ENCODE peak calls at places on chromosomes 7 and 10, in eight cellular contexts. One of them, this sample, is unnamed.

GRCh38 chr7:101832681-101833375 is 15.4 kb downstream of the CUX1 start:
- DNase-seq in heart right ventricle: no peak
- DNase-seq in skeletal muscle cell: no peak
- DNase-seq in tibial artery: no peak
- DNase-seq in Caco-2: no peak
- DNase-seq in brain microvascular endothelial cell: no peak
- DNase-seq in epithelial cell of esophagus: no peak
- DNase-seq in prostate gland: no peak
- DNase-seq in this sample: no peak

GRCh38 chr10:104259999-104260774 is 5.5 kb downstream of the GSTO1 start:
- DNase-seq in brain microvascular endothelial cell: peak
- DNase-seq in heart right ventricle: no peak
- DNase-seq in prostate gland: no peak
- DNase-seq in Caco-2: no peak
- DNase-seq in epithelial cell of esophagus: peak
- DNase-seq in skeletal muscle cell: no peak
- DNase-seq in tibial artery: no peak
- DNase-seq in this sample: no peak

GRCh38 chr10:33703897-33704825 is 369.7 kb upstream of the NRP1 start:
- DNase-seq in epithelial cell of esophagus: peak
- DNase-seq in skeletal muscle cell: peak
- DNase-seq in brain microvascular endothelial cell: no peak
- DNase-seq in prostate gland: no peak
- DNase-seq in Caco-2: no peak
- DNase-seq in tibial artery: no peak
- DNase-seq in heart right ventricle: no peak
- DNase-seq in this sample: peak

GRCh38 chr10:34523017-34523767 is 291.9 kb downstream of the PARD3 start:
- DNase-seq in heart right ventricle: no peak
- DNase-seq in tibial artery: no peak
- DNase-seq in epithelial cell of esophagus: peak
- DNase-seq in Caco-2: no peak
- DNase-seq in skeletal muscle cell: no peak
- DNase-seq in brain microvascular endothelial cell: peak
- DNase-seq in prostate gland: no peak
- DNase-seq in this sample: no peak

GRCh38 chr10:8325417-8325980 is 271.0 kb downstream of the GATA3 start:
- DNase-seq in heart right ventricle: no peak
- DNase-seq in epithelial cell of esophagus: no peak
- DNase-seq in tibial artery: no peak
- DNase-seq in Caco-2: no peak
- DNase-seq in prostate gland: no peak
- DNase-seq in skeletal muscle cell: no peak
- DNase-seq in brain microvascular endothelial cell: no peak
- DNase-seq in this sample: no peak

GRCh38 chr7:100965723-100966541 is 3.4 kb upstream of the MUC12 start:
- DNase-seq in tibial artery: no peak
- DNase-seq in Caco-2: peak
- DNase-seq in skeletal muscle cell: no peak
- DNase-seq in prostate gland: peak
- DNase-seq in heart right ventricle: peak
- DNase-seq in brain microvascular endothelial cell: peak
- DNase-seq in epithelial cell of esophagus: peak
- DNase-seq in this sample: no peak

GRCh38 chr7:130208511-130208910 is 851 bp downstream of the SSMEM1 start:
- DNase-seq in prostate gland: no peak
- DNase-seq in skeletal muscle cell: no peak
- DNase-seq in epithelial cell of esophagus: no peak
- DNase-seq in tibial artery: no peak
- DNase-seq in brain microvascular endothelial cell: no peak
- DNase-seq in Caco-2: no peak
- DNase-seq in heart right ventricle: no peak
- DNase-seq in this sample: no peak

GRCh38 chr7:123797673-123798526 is 47.1 kb upstream of the HYAL4 start:
- DNase-seq in epithelial cell of esophagus: peak
- DNase-seq in skeletal muscle cell: peak
- DNase-seq in prostate gland: peak
- DNase-seq in brain microvascular endothelial cell: peak
- DNase-seq in tibial artery: no peak
- DNase-seq in Caco-2: peak
- DNase-seq in heart right ventricle: no peak
- DNase-seq in this sample: peak

GRCh38 chr7:28921822-28922221 is 36.3 kb downstream of the TRIL start:
- DNase-seq in tibial artery: peak
- DNase-seq in brain microvascular endothelial cell: peak
- DNase-seq in Caco-2: peak
- DNase-seq in epithelial cell of esophagus: peak
- DNase-seq in heart right ventricle: no peak
- DNase-seq in prostate gland: peak
- DNase-seq in skeletal muscle cell: peak
- DNase-seq in this sample: peak

GRCh38 chr7:102064361-102065025 is 222.2 kb upstream of the SH2B2 start:
- DNase-seq in Caco-2: peak
- DNase-seq in skeletal muscle cell: no peak
- DNase-seq in prostate gland: no peak
- DNase-seq in tibial artery: no peak
- DNase-seq in epithelial cell of esophagus: peak
- DNase-seq in brain microvascular endothelial cell: no peak
- DNase-seq in heart right ventricle: peak
- DNase-seq in this sample: no peak

GRCh38 chr10:15457382-15457781 is 86.3 kb upstream of the FAM171A1 start:
- DNase-seq in prostate gland: no peak
- DNase-seq in tibial artery: no peak
- DNase-seq in epithelial cell of esophagus: no peak
- DNase-seq in heart right ventricle: no peak
- DNase-seq in brain microvascular endothelial cell: no peak
- DNase-seq in skeletal muscle cell: no peak
- DNase-seq in Caco-2: no peak
- DNase-seq in this sample: no peak

GRCh38 chr10:97718659-97719142 is 5.2 kb downstream of the MARVELD1 start:
- DNase-seq in prostate gland: peak
- DNase-seq in tibial artery: no peak
- DNase-seq in epithelial cell of esophagus: peak
- DNase-seq in Caco-2: peak
- DNase-seq in skeletal muscle cell: no peak
- DNase-seq in brain microvascular endothelial cell: no peak
- DNase-seq in heart right ventricle: no peak
- DNase-seq in this sample: no peak

GRCh38 chr10:2985729-2986232 is 81.6 kb upstream of the PFKP start:
- DNase-seq in prostate gland: peak
- DNase-seq in epithelial cell of esophagus: peak
- DNase-seq in heart right ventricle: no peak
- DNase-seq in skeletal muscle cell: no peak
- DNase-seq in tibial artery: no peak
- DNase-seq in brain microvascular endothelial cell: peak
- DNase-seq in Caco-2: no peak
- DNase-seq in this sample: no peak

GRCh38 chr7:156943091-156944041 is 6.1 kb upstream of the NOM1 start:
- DNase-seq in skeletal muscle cell: no peak
- DNase-seq in tibial artery: no peak
- DNase-seq in brain microvascular endothelial cell: no peak
- DNase-seq in heart right ventricle: no peak
- DNase-seq in Caco-2: no peak
- DNase-seq in epithelial cell of esophagus: peak
- DNase-seq in prostate gland: no peak
- DNase-seq in this sample: no peak

GRCh38 chr10:86344714-86345161 is 21.9 kb downstream of the GRID1 start:
- DNase-seq in prostate gland: no peak
- DNase-seq in epithelial cell of esophagus: no peak
- DNase-seq in skeletal muscle cell: no peak
- DNase-seq in Caco-2: no peak
- DNase-seq in heart right ventricle: no peak
- DNase-seq in tibial artery: no peak
- DNase-seq in brain microvascular endothelial cell: no peak
- DNase-seq in this sample: no peak

GRCh38 chr10:32929634-32930033 is 28.4 kb downstream of the ITGB1 start:
- DNase-seq in prostate gland: peak
- DNase-seq in brain microvascular endothelial cell: no peak
- DNase-seq in Caco-2: no peak
- DNase-seq in skeletal muscle cell: no peak
- DNase-seq in epithelial cell of esophagus: no peak
- DNase-seq in tibial artery: no peak
- DNase-seq in heart right ventricle: no peak
- DNase-seq in this sample: no peak

GRCh38 chr7:41882745-41883527 is 180.0 kb upstream of the INHBA start:
- DNase-seq in skeletal muscle cell: no peak
- DNase-seq in prostate gland: no peak
- DNase-seq in tibial artery: no peak
- DNase-seq in Caco-2: no peak
- DNase-seq in brain microvascular endothelial cell: no peak
- DNase-seq in heart right ventricle: no peak
- DNase-seq in epithelial cell of esophagus: no peak
- DNase-seq in this sample: no peak

GRCh38 chr7:17951745-17952254 is 11.5 kb upstream of the SNX13 start:
- DNase-seq in tibial artery: no peak
- DNase-seq in skeletal muscle cell: no peak
- DNase-seq in Caco-2: no peak
- DNase-seq in epithelial cell of esophagus: no peak
- DNase-seq in heart right ventricle: no peak
- DNase-seq in prostate gland: no peak
- DNase-seq in brain microvascular endothelial cell: no peak
- DNase-seq in this sample: no peak

GRCh38 chr7:141706394-141707064 is 1.6 kb upstream of the WEE2 start:
- DNase-seq in heart right ventricle: no peak
- DNase-seq in epithelial cell of esophagus: peak
- DNase-seq in tibial artery: no peak
- DNase-seq in prostate gland: no peak
- DNase-seq in brain microvascular endothelial cell: no peak
- DNase-seq in skeletal muscle cell: no peak
- DNase-seq in Caco-2: no peak
- DNase-seq in this sample: no peak

GRCh38 chr7:152556013-152556412 is 119.9 kb downstream of the XRCC2 start:
- DNase-seq in skeletal muscle cell: no peak
- DNase-seq in tibial artery: no peak
- DNase-seq in heart right ventricle: no peak
- DNase-seq in epithelial cell of esophagus: no peak
- DNase-seq in Caco-2: no peak
- DNase-seq in brain microvascular endothelial cell: no peak
- DNase-seq in prostate gland: no peak
- DNase-seq in this sample: no peak

GRCh38 chr10:70832236-70832635 is 16.5 kb downstream of the SGPL1 start:
- DNase-seq in Caco-2: no peak
- DNase-seq in prostate gland: no peak
- DNase-seq in epithelial cell of esophagus: no peak
- DNase-seq in brain microvascular endothelial cell: no peak
- DNase-seq in heart right ventricle: no peak
- DNase-seq in skeletal muscle cell: no peak
- DNase-seq in tibial artery: no peak
- DNase-seq in this sample: no peak

GRCh38 chr10:43971981-43972380 is 323.3 kb upstream of the ZNF32 start:
- DNase-seq in skeletal muscle cell: no peak
- DNase-seq in brain microvascular endothelial cell: no peak
- DNase-seq in tibial artery: no peak
- DNase-seq in heart right ventricle: no peak
- DNase-seq in epithelial cell of esophagus: no peak
- DNase-seq in prostate gland: no peak
- DNase-seq in Caco-2: no peak
- DNase-seq in this sample: no peak

GRCh38 chr7:151579642-151580041 is 59.9 kb upstream of the RHEB start:
- DNase-seq in Caco-2: no peak
- DNase-seq in prostate gland: no peak
- DNase-seq in heart right ventricle: no peak
- DNase-seq in skeletal muscle cell: no peak
- DNase-seq in epithelial cell of esophagus: no peak
- DNase-seq in brain microvascular endothelial cell: no peak
- DNase-seq in tibial artery: no peak
- DNase-seq in this sample: no peak

GRCh38 chr10:127391875-127392274 is 157.2 kb upstream of the NPS start:
- DNase-seq in heart right ventricle: no peak
- DNase-seq in brain microvascular endothelial cell: no peak
- DNase-seq in Caco-2: no peak
- DNase-seq in epithelial cell of esophagus: no peak
- DNase-seq in prostate gland: no peak
- DNase-seq in skeletal muscle cell: no peak
- DNase-seq in tibial artery: no peak
- DNase-seq in this sample: no peak

DNA sequence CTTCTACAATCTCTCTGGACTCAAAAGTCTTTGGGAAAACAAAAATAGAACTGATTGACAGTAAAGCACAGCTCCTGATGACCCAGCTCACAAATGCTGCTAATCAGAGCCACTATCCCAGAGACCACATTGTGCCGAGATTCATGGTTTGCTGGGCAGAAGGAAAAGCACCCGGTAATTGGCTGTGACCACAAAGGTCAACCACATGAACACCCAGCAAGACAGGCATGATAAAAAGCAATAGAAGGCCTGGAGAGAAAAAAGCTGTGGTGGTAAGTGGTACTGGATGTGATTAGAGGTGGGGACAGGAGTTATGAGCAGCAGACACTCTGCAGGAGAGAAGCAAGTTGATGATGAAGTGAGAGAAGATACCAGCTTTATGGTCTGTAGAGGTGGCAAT is 44.0 kb upstream of the ZNRF2 start:
- DNase-seq in tibial artery: no peak
- DNase-seq in heart right ventricle: no peak
- DNase-seq in skeletal muscle cell: peak
- DNase-seq in Caco-2: no peak
- DNase-seq in brain microvascular endothelial cell: no peak
- DNase-seq in epithelial cell of esophagus: no peak
- DNase-seq in prostate gland: no peak
- DNase-seq in this sample: no peak
- H3K4me3 ChIP-seq in tibial artery: no peak
- H3K4me3 ChIP-seq in heart right ventricle: no peak
- H3K4me3 ChIP-seq in skeletal muscle cell: no peak
- H3K4me3 ChIP-seq in Caco-2: no peak
- H3K4me3 ChIP-seq in brain microvascular endothelial cell: no peak
- H3K4me3 ChIP-seq in epithelial cell of esophagus: no peak
- H3K4me3 ChIP-seq in prostate gland: no peak
- H3K4me3 ChIP-seq in this sample: no peak

GRCh38 chr7:3302681-3303320 is 1.7 kb downstream of the SDK1 start:
- DNase-seq in brain microvascular endothelial cell: no peak
- DNase-seq in prostate gland: no peak
- DNase-seq in tibial artery: no peak
- DNase-seq in epithelial cell of esophagus: no peak
- DNase-seq in skeletal muscle cell: no peak
- DNase-seq in heart right ventricle: no peak
- DNase-seq in Caco-2: no peak
- DNase-seq in this sample: no peak
- H3K4me3 ChIP-seq in brain microvascular endothelial cell: no peak
- H3K4me3 ChIP-seq in prostate gland: peak
- H3K4me3 ChIP-seq in tibial artery: peak
- H3K4me3 ChIP-seq in epithelial cell of esophagus: no peak
- H3K4me3 ChIP-seq in skeletal muscle cell: no peak
- H3K4me3 ChIP-seq in heart right ventricle: no peak
- H3K4me3 ChIP-seq in Caco-2: peak
- H3K4me3 ChIP-seq in this sample: peak

GRCh38 chr10:118873080-118873737 is 118.4 kb upstream of the CACUL1 start:
- DNase-seq in prostate gland: no peak
- DNase-seq in skeletal muscle cell: peak
- DNase-seq in brain microvascular endothelial cell: peak
- DNase-seq in epithelial cell of esophagus: peak
- DNase-seq in Caco-2: no peak
- DNase-seq in tibial artery: no peak
- DNase-seq in heart right ventricle: no peak
- DNase-seq in this sample: no peak
- H3K4me3 ChIP-seq in prostate gland: no peak
- H3K4me3 ChIP-seq in skeletal muscle cell: no peak
- H3K4me3 ChIP-seq in brain microvascular endothelial cell: no peak
- H3K4me3 ChIP-seq in epithelial cell of esophagus: no peak
- H3K4me3 ChIP-seq in Caco-2: no peak
- H3K4me3 ChIP-seq in tibial artery: no peak
- H3K4me3 ChIP-seq in heart right ventricle: no peak
- H3K4me3 ChIP-seq in this sample: no peak

GRCh38 chr7:15751191-15751701 is 64.8 kb upstream of the MEOX2 start:
- DNase-seq in tibial artery: no peak
- DNase-seq in heart right ventricle: no peak
- DNase-seq in Caco-2: no peak
- DNase-seq in brain microvascular endothelial cell: peak
- DNase-seq in prostate gland: no peak
- DNase-seq in epithelial cell of esophagus: no peak
- DNase-seq in skeletal muscle cell: peak
- DNase-seq in this sample: no peak
- H3K4me3 ChIP-seq in tibial artery: no peak
- H3K4me3 ChIP-seq in heart right ventricle: no peak
- H3K4me3 ChIP-seq in Caco-2: no peak
- H3K4me3 ChIP-seq in brain microvascular endothelial cell: no peak
- H3K4me3 ChIP-seq in prostate gland: no peak
- H3K4me3 ChIP-seq in epithelial cell of esophagus: no peak
- H3K4me3 ChIP-seq in skeletal muscle cell: no peak
- H3K4me3 ChIP-seq in this sample: no peak